ENCODE peak calls at places on chromosome 9, in five cellular contexts. B, J, P, D and Y are unnamed samples.

GRCh38 chr9:77820293-77820954 is 172.3 kb upstream of the GNA14 start:
- DNase-seq in B (no peak), J (no peak), P (peak; percentile 50), D (no peak), Y (no peak)

GRCh38 chr9:15403155-15403554 is 19.5 kb upstream of the SNAPC3 start:
- DNase-seq in B (no peak), J (peak; percentile 58), P (no peak), D (no peak), Y (no peak)

GRCh38 chr9:116549786-116550660 is 137.1 kb upstream of the TRIM32 start:
- DNase-seq in B (no peak), J (no peak), P (no peak), D (no peak), Y (no peak)

GRCh38 chr9:137784641-137785513 is 92.7 kb upstream of the CACNA1B start:
- DNase-seq in B (no peak), J (no peak), P (no peak), D (no peak), Y (no peak)

GRCh38 chr9:18256574-18256973 is 217.4 kb upstream of the ADAMTSL1 start:
- DNase-seq in B (no peak), J (no peak), P (peak; percentile 58), D (no peak), Y (no peak)

GRCh38 chr9:136275655-136276429 is 28.1 kb downstream of the CCDC187 start:
- DNase-seq in B (no peak), J (peak; percentile 23), P (no peak), D (no peak), Y (no peak)

GRCh38 chr9:117835798-117836197 is 131.6 kb downstream of the TLR4 start:
- DNase-seq in B (no peak), J (no peak), P (no peak), D (no peak), Y (no peak)

GRCh38 chr9:28365736-28366135 is 792.5 kb upstream of the C9orf72 start:
- DNase-seq in B (no peak), J (no peak), P (peak; percentile 26), D (no peak), Y (no peak)

GRCh38 chr9:77534376-77535057 is 113.6 kb downstream of the GNA14 start:
- DNase-seq in B (no peak), J (peak; percentile 31), P (peak; percentile 34), D (no peak), Y (no peak)

GRCh38 chr9:110619831-110620230 is 40.3 kb upstream of the SVEP1 start:
- DNase-seq in B (no peak), J (no peak), P (peak; percentile 21), D (no peak), Y (no peak)

GRCh38 chr9:37144762-37145161 is 24.4 kb downstream of the ZCCHC7 start:
- DNase-seq in B (no peak), J (peak; percentile 45), P (no peak), D (no peak), Y (no peak)

GRCh38 chr9:93810028-93810971 is 144.9 kb downstream of the BARX1 start:
- DNase-seq in B (no peak), J (peak; percentile 42), P (no peak), D (no peak), Y (peak; percentile 31)

GRCh38 chr9:76729116-76729515 is 35.1 kb upstream of the PCA3 start:
- DNase-seq in B (no peak), J (no peak), P (no peak), D (no peak), Y (no peak)

GRCh38 chr9:114499941-114500528 is 5.2 kb downstream of the WHRN start:
- DNase-seq in B (no peak), J (no peak), P (no peak), D (no peak), Y (no peak)

GRCh38 chr9:22237497-22238363 is 208.9 kb upstream of the DMRTA1 start:
- DNase-seq in B (no peak), J (no peak), P (peak; percentile 84), D (no peak), Y (no peak)

GRCh38 chr9:121279841-121280388 is 12.0 kb downstream of the GSN start:
- DNase-seq in B (no peak), J (no peak), P (no peak), D (no peak), Y (no peak)

GRCh38 chr9:69857131-69857530 is 36.5 kb downstream of the CFAP95 start:
- DNase-seq in B (no peak), J (no peak), P (peak; percentile 30), D (no peak), Y (no peak)

GRCh38 chr9:69136185-69136584 is 37.9 kb upstream of the TJP2 start:
- DNase-seq in B (no peak), J (no peak), P (peak; percentile 33), D (no peak), Y (no peak)

GRCh38 chr9:89641980-89642379 is 37.2 kb downstream of the GADD45G start:
- DNase-seq in B (no peak), J (no peak), P (no peak), D (no peak), Y (no peak)

GRCh38 chr9:115882911-115883310 is 270.7 kb upstream of the PAPPA start:
- DNase-seq in B (no peak), J (no peak), P (peak; percentile 33), D (no peak), Y (no peak)

GRCh38 chr9:108517591-108518365 is 338.0 kb downstream of the ACTL7B start:
- DNase-seq in B (no peak), J (no peak), P (peak; percentile 27), D (peak; percentile 16), Y (no peak)

GRCh38 chr9:7088598-7088997 is 330.8 kb downstream of the KDM4C start:
- DNase-seq in B (no peak), J (no peak), P (peak; percentile 19), D (no peak), Y (no peak)

GRCh38 chr9:75866273-75866871 is 24.1 kb upstream of the PCSK5 start:
- DNase-seq in B (peak; percentile 19), J (peak; percentile 62), P (peak; percentile 66), D (peak; percentile 23), Y (no peak)

GRCh38 chr9:34134521-34134920 is 8.0 kb upstream of the DCAF12 start:
- DNase-seq in B (no peak), J (no peak), P (no peak), D (no peak), Y (no peak)

GRCh38 chr9:34143116-34143515 is 16.6 kb upstream of the DCAF12 start:
- DNase-seq in B (no peak), J (no peak), P (no peak), D (no peak), Y (no peak)

GRCh38 chr9:34140853-34141252 is 14.4 kb upstream of the DCAF12 start:
- DNase-seq in B (no peak), J (no peak), P (no peak), D (no peak), Y (no peak)

GRCh38 chr9:34145165-34145564 is 18.7 kb upstream of the DCAF12 start:
- DNase-seq in B (peak; percentile 12), J (no peak), P (no peak), D (no peak), Y (no peak)

DNA sequence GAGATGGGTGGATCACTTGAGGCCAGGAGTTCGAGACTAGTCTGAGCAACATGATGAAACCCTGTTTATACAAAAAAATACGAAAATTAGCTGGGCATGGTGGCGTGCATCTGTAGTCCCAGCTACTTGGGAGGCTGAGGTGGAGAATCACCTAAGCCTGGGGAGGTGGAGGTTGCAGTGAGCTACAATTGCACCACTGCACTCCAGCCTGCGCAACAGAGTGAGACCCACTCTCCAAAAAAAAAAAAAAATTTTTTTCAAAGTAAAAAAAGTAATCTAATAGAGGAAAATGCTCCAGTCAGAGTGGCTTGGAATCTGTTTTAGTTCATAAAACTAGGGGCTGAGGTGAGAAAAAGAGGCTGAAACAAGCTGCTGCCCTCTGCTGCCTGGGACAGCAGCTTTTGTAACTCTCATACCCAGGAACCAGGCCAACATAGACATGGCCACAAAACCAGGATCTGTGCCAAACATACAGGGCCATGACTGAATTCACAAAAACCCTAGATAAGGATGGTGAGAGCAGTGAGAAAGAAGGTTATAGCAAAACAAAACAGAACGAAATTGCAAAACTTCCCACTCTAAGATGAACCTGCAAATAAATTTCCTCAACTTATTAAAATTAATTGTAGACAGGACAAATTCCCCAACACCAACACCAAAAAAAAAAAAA is 13.1 kb upstream of the DCAF12 start:
- DNase-seq in B (peak; percentile 21), J (no peak), P (peak; percentile 98), D (peak; percentile 74), Y (no peak)
- TF ChIP-seq CTCF in B (no peak), J (no peak), P (peak; percentile 63), D (peak; percentile 57), Y (no peak)

GRCh38 chr9:134818000-134818568 is 62.5 kb upstream of the FCN2 start:
- DNase-seq in B (no peak), J (no peak), P (no peak), D (no peak), Y (no peak)
- TF ChIP-seq CTCF in B (no peak), J (no peak), P (no peak), D (no peak), Y (no peak)

DNA sequence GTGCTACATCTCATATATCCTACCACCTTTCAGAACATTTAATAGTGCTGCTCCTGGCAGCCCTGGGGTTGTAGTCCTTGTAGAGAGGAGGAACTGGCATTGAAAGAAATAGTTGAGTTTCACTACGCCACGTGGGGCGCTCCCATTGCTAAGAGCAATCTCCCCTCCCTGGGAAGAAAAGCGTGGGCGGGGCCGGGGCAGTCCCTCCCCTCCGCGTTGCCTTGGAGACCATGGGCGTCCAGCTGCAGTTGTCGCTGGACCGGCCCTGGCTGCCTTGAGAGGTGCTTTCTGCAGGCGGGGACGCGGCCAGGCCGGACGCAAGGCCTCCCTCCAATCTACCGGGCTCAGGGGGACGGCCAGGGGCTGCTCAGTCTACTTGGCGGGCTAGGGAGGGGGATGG is 368 bp upstream of the CCDC180 start:
- DNase-seq in B (peak; percentile 86), J (peak; percentile 97), P (peak; percentile 88), D (peak; percentile 90), Y (no peak)
- TF ChIP-seq CTCF in B (no peak), J (peak; percentile 55), P (peak; percentile 21), D (peak; percentile 45), Y (no peak)

GRCh38 chr9:83024501-83025125 is 38.3 kb downstream of the RASEF start:
- DNase-seq in B (no peak), J (no peak), P (peak; percentile 17), D (no peak), Y (no peak)

GRCh38 chr9:83030391-83031107 is 32.4 kb downstream of the RASEF start:
- DNase-seq in B (no peak), J (no peak), P (no peak), D (no peak), Y (no peak)

GRCh38 chr9:83032065-83032625 is 30.8 kb downstream of the RASEF start:
- DNase-seq in B (peak; percentile 44), J (no peak), P (no peak), D (no peak), Y (no peak)

GRCh38 chr9:83023151-83023550 is 39.8 kb downstream of the RASEF start:
- DNase-seq in B (no peak), J (no peak), P (no peak), D (no peak), Y (no peak)

DNA sequence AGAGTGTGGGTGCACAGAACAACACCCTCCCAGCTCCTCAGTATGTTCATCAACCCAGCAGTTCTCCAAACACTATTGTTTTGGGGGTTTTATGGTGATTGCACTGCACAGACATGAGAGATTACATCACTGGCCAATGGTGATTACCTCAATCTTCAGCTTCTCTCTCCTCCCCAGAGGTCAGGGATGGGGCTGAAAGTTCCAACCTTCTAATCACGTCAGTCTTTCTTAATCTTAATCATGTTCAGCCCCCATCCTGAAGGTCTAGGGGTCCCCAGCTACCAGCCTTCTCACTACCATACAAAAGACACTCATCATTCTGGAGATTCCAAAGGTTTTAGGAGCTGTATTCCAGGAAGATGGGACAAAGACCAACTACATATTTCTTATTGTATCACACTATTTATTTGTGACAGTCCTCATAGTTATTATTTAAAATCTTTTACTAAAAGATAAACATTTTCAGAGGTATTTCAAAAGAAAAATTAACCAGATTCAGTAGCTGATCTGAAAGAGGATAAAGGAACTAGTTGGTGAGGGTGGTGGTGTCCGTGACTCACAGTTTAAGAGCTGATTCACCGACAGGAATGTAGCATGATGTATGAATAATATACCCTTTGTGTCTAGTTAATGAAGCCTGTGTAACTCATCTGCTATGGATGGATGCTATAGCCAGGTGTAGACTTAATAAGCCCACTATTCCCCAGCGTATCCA is 35.6 kb downstream of the RASEF start:
- DNase-seq in B (peak; percentile 44), J (no peak), P (peak; percentile 40), D (no peak), Y (no peak)
- TF ChIP-seq CTCF in B (no peak), J (no peak), P (no peak), D (no peak), Y (no peak)